ENCODE peak calls at places on chromosomes 4 and X, in six cellular contexts. One of them, this sample, is unnamed.

GRCh38 chrX:147763131-147763530 is 148.6 kb upstream of the FMR1 start:
- DNase-seq in A549: no peak
- DNase-seq in GM12878: no peak
- DNase-seq in endothelial cell of umbilical vein: no peak
- DNase-seq in HepG2: no peak
- DNase-seq in K562: no peak
- DNase-seq in this sample: no peak

GRCh38 chrX:106935175-106935574 is 15.0 kb downstream of the CLDN2 start:
- DNase-seq in A549: peak; percentile 51
- DNase-seq in GM12878: no peak
- DNase-seq in endothelial cell of umbilical vein: peak; percentile 30
- DNase-seq in HepG2: no peak
- DNase-seq in K562: no peak
- DNase-seq in this sample: no peak

GRCh38 chr4:139785356-139785755 is 119.7 kb downstream of the MGST2 start:
- DNase-seq in A549: no peak
- DNase-seq in GM12878: no peak
- DNase-seq in endothelial cell of umbilical vein: no peak
- DNase-seq in HepG2: no peak
- DNase-seq in K562: no peak
- DNase-seq in this sample: no peak

GRCh38 chr4:108270466-108271450 is 102.0 kb upstream of the LEF1 start:
- DNase-seq in A549: no peak
- DNase-seq in GM12878: no peak
- DNase-seq in endothelial cell of umbilical vein: no peak
- DNase-seq in HepG2: no peak
- DNase-seq in K562: no peak
- DNase-seq in this sample: peak; percentile 7

GRCh38 chr4:40055379-40055872 is 1.2 kb upstream of the N4BP2 start:
- DNase-seq in A549: no peak
- DNase-seq in GM12878: peak; percentile 40
- DNase-seq in endothelial cell of umbilical vein: no peak
- DNase-seq in HepG2: peak; percentile 5
- DNase-seq in K562: no peak
- DNase-seq in this sample: peak; percentile 92

GRCh38 chr4:76055005-76055404 is 19.1 kb upstream of the CXCL11 start:
- DNase-seq in A549: no peak
- DNase-seq in GM12878: peak; percentile 74
- DNase-seq in endothelial cell of umbilical vein: no peak
- DNase-seq in HepG2: no peak
- DNase-seq in K562: no peak
- DNase-seq in this sample: peak; percentile 22

GRCh38 chr4:3362431-3363287 is 69.8 kb downstream of the RGS12 start:
- DNase-seq in A549: no peak
- DNase-seq in GM12878: no peak
- DNase-seq in endothelial cell of umbilical vein: no peak
- DNase-seq in HepG2: no peak
- DNase-seq in K562: no peak
- DNase-seq in this sample: peak; percentile 12

GRCh38 chr4:120017939-120018692 is 48.5 kb downstream of the MAD2L1 start:
- DNase-seq in A549: no peak
- DNase-seq in GM12878: no peak
- DNase-seq in endothelial cell of umbilical vein: no peak
- DNase-seq in HepG2: no peak
- DNase-seq in K562: no peak
- DNase-seq in this sample: no peak

GRCh38 chr4:149796381-149796780 is 19.3 kb downstream of the IQCM start:
- DNase-seq in A549: no peak
- DNase-seq in GM12878: no peak
- DNase-seq in endothelial cell of umbilical vein: no peak
- DNase-seq in HepG2: no peak
- DNase-seq in K562: no peak
- DNase-seq in this sample: no peak

GRCh38 chr4:23654791-23655190 is 235.1 kb downstream of the PPARGC1A start:
- DNase-seq in A549: no peak
- DNase-seq in GM12878: no peak
- DNase-seq in endothelial cell of umbilical vein: no peak
- DNase-seq in HepG2: no peak
- DNase-seq in K562: no peak
- DNase-seq in this sample: no peak

GRCh38 chr4:147247577-147247976 is 233.3 kb upstream of the EDNRA start:
- DNase-seq in A549: peak; percentile 75
- DNase-seq in GM12878: no peak
- DNase-seq in endothelial cell of umbilical vein: no peak
- DNase-seq in HepG2: no peak
- DNase-seq in K562: no peak
- DNase-seq in this sample: no peak

GRCh38 chr4:5921074-5921473 is 28.2 kb upstream of the CRMP1 start:
- DNase-seq in A549: no peak
- DNase-seq in GM12878: no peak
- DNase-seq in endothelial cell of umbilical vein: no peak
- DNase-seq in HepG2: no peak
- DNase-seq in K562: no peak
- DNase-seq in this sample: no peak

GRCh38 chr4:1245481-1246051 is 3.4 kb downstream of the CTBP1 start:
- DNase-seq in A549: no peak
- DNase-seq in GM12878: no peak
- DNase-seq in endothelial cell of umbilical vein: no peak
- DNase-seq in HepG2: no peak
- DNase-seq in K562: peak; percentile 8
- DNase-seq in this sample: peak; percentile 13

GRCh38 chrX:130715299-130715698 is 187.7 kb downstream of the ENOX2 start:
- DNase-seq in A549: no peak
- DNase-seq in GM12878: no peak
- DNase-seq in endothelial cell of umbilical vein: no peak
- DNase-seq in HepG2: no peak
- DNase-seq in K562: no peak
- DNase-seq in this sample: no peak

GRCh38 chrX:38970845-38971244 is 169.6 kb downstream of the MID1IP1 start:
- DNase-seq in A549: no peak
- DNase-seq in GM12878: no peak
- DNase-seq in endothelial cell of umbilical vein: no peak
- DNase-seq in HepG2: no peak
- DNase-seq in K562: no peak
- DNase-seq in this sample: no peak

GRCh38 chrX:108447303-108447702 is 7.7 kb downstream of the COL4A5 start:
- DNase-seq in A549: peak; percentile 23
- DNase-seq in GM12878: no peak
- DNase-seq in endothelial cell of umbilical vein: no peak
- DNase-seq in HepG2: peak; percentile 59
- DNase-seq in K562: no peak
- DNase-seq in this sample: peak; percentile 4
- TF ChIP-seq MYC in A549: no peak
- TF ChIP-seq MYC in GM12878: no peak
- TF ChIP-seq MYC in endothelial cell of umbilical vein: no peak
- TF ChIP-seq MYC in HepG2: no peak
- TF ChIP-seq MYC in K562: no peak
- TF ChIP-seq MYC in this sample: no peak

GRCh38 chr4:151728679-151729078 is 32.1 kb downstream of the GATB start:
- DNase-seq in A549: no peak
- DNase-seq in GM12878: no peak
- DNase-seq in endothelial cell of umbilical vein: no peak
- DNase-seq in HepG2: no peak
- DNase-seq in K562: no peak
- DNase-seq in this sample: no peak

GRCh38 chr4:151725087-151725486 is 35.7 kb downstream of the GATB start:
- DNase-seq in A549: no peak
- DNase-seq in GM12878: no peak
- DNase-seq in endothelial cell of umbilical vein: no peak
- DNase-seq in HepG2: no peak
- DNase-seq in K562: no peak
- DNase-seq in this sample: no peak

GRCh38 chr4:151727365-151727764 is 33.4 kb downstream of the GATB start:
- DNase-seq in A549: no peak
- DNase-seq in GM12878: no peak
- DNase-seq in endothelial cell of umbilical vein: no peak
- DNase-seq in HepG2: no peak
- DNase-seq in K562: no peak
- DNase-seq in this sample: no peak

GRCh38 chr4:151730003-151730559 is 30.7 kb downstream of the GATB start:
- DNase-seq in A549: peak; percentile 27
- DNase-seq in GM12878: no peak
- DNase-seq in endothelial cell of umbilical vein: no peak
- DNase-seq in HepG2: no peak
- DNase-seq in K562: no peak
- DNase-seq in this sample: no peak
- TF ChIP-seq CTCF in A549: no peak
- TF ChIP-seq CTCF in GM12878: no peak
- TF ChIP-seq CTCF in endothelial cell of umbilical vein: no peak
- TF ChIP-seq CTCF in HepG2: no peak
- TF ChIP-seq CTCF in K562: no peak
- TF ChIP-seq CTCF in this sample: no peak

DNA sequence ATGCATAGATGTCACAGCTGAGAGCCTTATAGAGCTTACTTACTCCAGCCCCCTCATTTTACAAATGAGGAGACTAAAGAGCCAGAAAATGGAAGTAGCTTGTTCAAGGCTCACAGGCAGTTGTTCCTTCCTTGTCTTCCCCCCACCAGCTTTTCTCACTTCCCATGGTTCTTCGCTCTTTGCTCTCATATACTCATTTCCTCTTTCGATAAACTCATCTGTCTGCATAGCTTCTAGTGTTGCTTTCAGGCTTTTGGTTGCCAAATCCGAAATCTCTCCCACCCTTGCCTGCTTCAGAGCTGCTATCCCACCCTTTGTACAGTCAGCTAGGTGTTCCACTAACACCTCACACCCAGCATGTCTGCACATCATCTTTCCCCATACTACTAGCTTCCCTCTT is 25.0 kb upstream of the GJB1 start:
- DNase-seq in A549: no peak
- DNase-seq in GM12878: peak; percentile 56
- DNase-seq in endothelial cell of umbilical vein: no peak
- DNase-seq in HepG2: no peak
- DNase-seq in K562: no peak
- DNase-seq in this sample: peak; percentile 79
- H3K4me3 ChIP-seq in A549: no peak overlapping the region
- H3K4me3 ChIP-seq in GM12878: peak overlapping the region; percentile 69
- H3K4me3 ChIP-seq in endothelial cell of umbilical vein: no peak overlapping the region
- H3K4me3 ChIP-seq in HepG2: no peak overlapping the region
- H3K4me3 ChIP-seq in K562: no peak overlapping the region
- H3K4me3 ChIP-seq in this sample: peak overlapping the region; percentile 87

DNA sequence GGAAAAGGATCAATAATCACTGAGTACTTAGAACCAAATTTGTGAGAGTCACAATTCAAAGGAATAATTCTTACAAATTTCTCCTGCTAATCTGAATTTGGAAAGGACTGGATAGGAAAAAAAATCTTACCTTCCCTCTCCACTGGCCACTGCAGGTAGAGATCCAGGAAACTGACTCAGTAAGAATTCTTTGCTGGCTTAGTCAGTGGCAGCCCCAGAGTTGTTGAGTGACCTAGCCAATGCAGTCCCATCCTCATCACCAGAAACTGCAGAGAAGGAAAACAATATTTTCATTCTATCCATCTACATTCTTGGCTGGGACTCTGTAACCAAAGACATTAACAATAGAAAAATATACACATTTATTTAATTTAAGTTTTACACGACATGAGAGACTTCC is 572.0 kb downstream of the ADGRL3 start:
- DNase-seq in A549: no peak
- DNase-seq in GM12878: no peak
- DNase-seq in endothelial cell of umbilical vein: no peak
- DNase-seq in HepG2: no peak
- DNase-seq in K562: no peak
- DNase-seq in this sample: no peak
- TF ChIP-seq MYC in A549: no peak
- TF ChIP-seq MYC in GM12878: no peak
- TF ChIP-seq MYC in endothelial cell of umbilical vein: no peak
- TF ChIP-seq MYC in HepG2: no peak
- TF ChIP-seq MYC in K562: no peak
- TF ChIP-seq MYC in this sample: no peak

DNA sequence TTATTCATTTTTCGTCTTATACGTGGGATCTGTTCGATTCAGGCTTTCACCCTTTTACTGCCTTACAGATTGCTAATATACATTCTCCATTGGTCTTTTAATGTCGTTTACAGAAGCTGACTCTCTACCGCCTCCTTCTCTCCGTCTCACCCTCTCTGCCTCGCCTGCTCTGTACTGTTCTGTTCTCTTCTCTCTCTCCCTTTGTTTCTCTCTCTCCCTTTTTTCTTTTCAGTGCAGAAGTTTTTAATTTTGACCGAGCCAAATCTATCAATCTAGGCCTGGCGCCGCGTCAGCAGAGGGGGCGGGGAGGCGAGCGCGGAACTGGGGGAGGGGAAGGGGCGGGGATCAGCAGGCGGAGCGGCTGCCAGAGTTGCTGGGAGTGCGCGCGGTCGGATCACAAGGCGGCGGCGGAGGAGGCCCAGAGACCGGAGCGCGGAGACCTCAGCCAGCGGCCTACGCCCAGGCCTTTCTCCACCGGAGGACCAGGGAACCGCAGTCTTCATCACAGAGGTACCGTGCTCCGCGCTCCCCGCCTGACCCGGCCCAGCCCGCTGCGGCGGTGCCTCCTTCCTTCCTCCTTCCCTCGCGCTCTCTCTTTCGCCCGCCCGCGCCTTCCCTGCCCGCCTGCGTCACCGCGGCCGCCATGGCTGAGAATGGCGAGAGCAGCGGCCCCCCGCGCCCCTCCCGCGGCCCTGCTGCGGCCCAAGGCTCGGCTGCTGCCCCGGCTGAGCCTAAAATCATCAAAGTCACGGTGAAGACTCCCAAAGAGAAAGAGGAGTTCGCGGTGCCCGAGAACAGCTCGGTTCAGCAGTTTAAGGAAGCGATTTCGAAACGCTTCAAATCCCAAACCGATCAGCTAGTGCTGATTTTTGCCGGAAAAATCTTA is at the start of gene UBQLN2:
- DNase-seq in A549: peak; percentile 87
- DNase-seq in GM12878: no peak
- DNase-seq in endothelial cell of umbilical vein: peak; percentile 84
- DNase-seq in HepG2: peak; percentile 30
- DNase-seq in K562: peak; percentile 72
- DNase-seq in this sample: peak; percentile 85
- TF ChIP-seq CTCF in A549: no peak
- TF ChIP-seq CTCF in GM12878: no peak
- TF ChIP-seq CTCF in endothelial cell of umbilical vein: no peak
- TF ChIP-seq CTCF in HepG2: no peak
- TF ChIP-seq CTCF in K562: peak; percentile 21
- TF ChIP-seq CTCF in this sample: no peak

This sample was measured in NB4.